ENCODE peak calls at places on chromosomes 3 and 15, in six cellular contexts. V is A673, O is lung, B is mucosa of descending colon, D is HAP-1, K is pancreas. H is an unnamed sample. For H3K4me1, the result is how much of the 10 kb centered on the place peaks cover.

GRCh38 chr3:138114431-138114918 is 933 bp downstream of the DZIP1L start:
- DNase-seq in V (no peak), O (no peak), B (no peak), D (peak), K (no peak), H (no peak)

GRCh38 chr3:177792363-177793030 is 595.2 kb upstream of the TBL1XR1 start:
- DNase-seq in V (peak), O (no peak), B (no peak), D (no peak), K (no peak), H (no peak)

GRCh38 chr3:181629701-181630100 is 82.0 kb upstream of the SOX2 start:
- DNase-seq in V (no peak), O (no peak), B (no peak), D (no peak), K (no peak), H (no peak)

GRCh38 chr15:44157679-44158078 is 37.4 kb downstream of the FRMD5 start:
- DNase-seq in V (peak), O (no peak), B (no peak), D (no peak), K (no peak), H (peak)

GRCh38 chr3:126284258-126284904 is 72.8 kb downstream of the KLF15 start:
- DNase-seq in V (peak), O (no peak), B (no peak), D (no peak), K (no peak), H (no peak)

GRCh38 chr3:115646027-115646690 is 22.8 kb downstream of the GAP43 start:
- DNase-seq in V (no peak), O (no peak), B (no peak), D (no peak), K (no peak), H (no peak)

GRCh38 chr15:77889009-77889806 is 188.3 kb downstream of the TBC1D2B start:
- DNase-seq in V (no peak), O (no peak), B (peak), D (no peak), K (no peak), H (no peak)

GRCh38 chr15:70291696-70292510 is 194.2 kb upstream of the TLE3 start:
- DNase-seq in V (no peak), O (no peak), B (no peak), D (no peak), K (no peak), H (peak)

GRCh38 chr15:64521201-64521600 is 60.8 kb downstream of the ZNF609 start:
- DNase-seq in V (no peak), O (no peak), B (no peak), D (no peak), K (no peak), H (no peak)

GRCh38 chr3:129908417-129908816 is 14.9 kb upstream of the TMCC1 start:
- DNase-seq in V (no peak), O (no peak), B (no peak), D (no peak), K (no peak), H (peak)

GRCh38 chr3:186788482-186789370 is 5.3 kb downstream of the EIF4A2 start:
- DNase-seq in V (no peak), O (no peak), B (no peak), D (no peak), K (no peak), H (no peak)

GRCh38 chr15:98322551-98322950 is 325.8 kb upstream of the IGF1R start:
- DNase-seq in V (peak), O (no peak), B (no peak), D (no peak), K (no peak), H (no peak)

GRCh38 chr3:32391643-32392529 is at the start of gene CMTM7:
- DNase-seq in V (no peak), O (peak), B (peak), D (peak), K (peak), H (peak)

GRCh38 chr15:62641782-62642181 is 400.8 kb upstream of the TPM1 start:
- DNase-seq in V (no peak), O (no peak), B (no peak), D (peak), K (no peak), H (no peak)

GRCh38 chr15:65042776-65043322 is 2.3 kb upstream of the SLC51B start:
- DNase-seq in V (no peak), O (no peak), B (no peak), D (peak), K (no peak), H (peak)

GRCh38 chr15:93349146-93349545 is 260.1 kb upstream of the RGMA start:
- DNase-seq in V (no peak), O (no peak), B (no peak), D (no peak), K (no peak), H (no peak)

GRCh38 chr3:158103131-158103955 is 2.9 kb downstream of the SHOX2 start:
- DNase-seq in V (no peak), O (no peak), B (peak), D (peak), K (peak), H (no peak)

GRCh38 chr3:186742618-186743335 is 25.6 kb downstream of the KNG1 start:
- DNase-seq in V (no peak), O (no peak), B (no peak), D (no peak), K (no peak), H (no peak)

GRCh38 chr3:125353659-125354058 is 21.5 kb downstream of the ZNF148 start:
- DNase-seq in V (no peak), O (no peak), B (no peak), D (no peak), K (no peak), H (no peak)

GRCh38 chr15:40055576-40056293 is 16.8 kb upstream of the SRP14 start:
- DNase-seq in V (no peak), O (no peak), B (peak), D (no peak), K (peak), H (no peak)
- H3K4me1 ChIP-seq in V (under half), O (under half), B (under half), D (under half), K (under half), H (under half)

GRCh38 chr15:46670256-46670655 is 1035.4 kb downstream of the SQOR start:
- DNase-seq in V (no peak), O (no peak), B (no peak), D (no peak), K (no peak), H (no peak)
- H3K4me1 ChIP-seq in V (under half), O (under half), B (under half), D (under half), K (under half), H (under half)

DNA sequence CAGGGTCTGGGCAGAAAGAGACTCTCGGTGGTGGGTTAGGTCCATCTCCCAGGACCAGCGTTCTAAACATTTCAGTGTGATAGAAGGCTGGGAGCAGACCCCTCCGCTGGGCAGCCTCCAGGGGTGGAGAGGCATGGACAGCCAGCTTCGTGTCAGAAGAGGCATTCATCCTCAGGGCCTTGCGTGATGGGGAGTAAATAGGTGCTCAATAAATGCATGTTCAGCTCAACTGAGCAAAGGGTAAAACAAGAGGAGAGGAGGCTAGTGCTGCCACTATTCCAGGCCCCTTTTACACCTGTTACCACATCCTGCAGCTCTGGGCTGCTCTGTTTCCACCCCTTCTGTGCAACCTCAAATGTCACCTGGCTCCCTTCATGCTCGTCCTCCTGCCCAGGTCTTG is 49.0 kb downstream of the SEMA5B start:
- DNase-seq in V (no peak), O (no peak), B (no peak), D (no peak), K (no peak), H (no peak)
- H3K4me1 ChIP-seq in V (under half), O (under half), B (under half), D (under half), K (under half), H (under half)

DNA sequence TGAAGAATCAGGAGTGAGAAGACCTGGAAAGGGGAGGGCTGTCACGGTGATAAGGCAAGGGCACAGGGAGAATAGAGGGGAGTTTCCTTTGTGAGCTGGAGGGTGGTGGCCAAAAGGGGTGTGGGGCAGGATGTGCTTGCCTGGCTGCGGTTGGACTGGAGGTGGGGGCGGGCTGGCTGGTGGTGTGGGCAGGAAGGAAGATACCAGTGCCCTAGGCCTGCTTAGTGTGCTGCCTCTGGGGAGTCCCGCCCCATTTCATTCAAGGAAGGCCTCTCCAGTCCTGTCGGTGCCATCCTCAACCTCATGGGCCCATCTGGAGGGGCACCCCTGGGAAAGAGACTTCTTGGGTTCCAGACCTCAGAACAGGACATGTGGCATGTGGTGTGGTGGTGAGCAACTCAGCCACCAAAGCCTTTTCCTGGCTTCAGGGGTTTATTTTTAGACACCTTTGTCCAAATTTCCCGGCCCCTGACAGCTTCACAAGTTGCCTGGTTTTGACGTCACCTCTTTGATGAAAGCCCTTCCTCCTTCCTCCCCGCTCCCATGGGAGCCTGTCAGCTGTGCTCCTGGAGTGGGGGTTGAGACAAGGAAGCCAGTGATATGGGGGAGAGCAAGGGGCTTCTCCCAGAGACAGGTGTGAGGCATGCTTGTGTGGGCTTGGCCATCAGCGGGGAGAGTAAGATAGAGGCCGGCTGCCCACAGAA is 15.6 kb downstream of the TEX264 start:
- DNase-seq in V (no peak), O (peak), B (peak), D (no peak), K (no peak), H (no peak)
- H3K4me1 ChIP-seq in V (under half), O (under half), B (under half), D (under half), K (under half), H (under half)

GRCh38 chr15:101244039-101244781 is 7.6 kb downstream of the CHSY1 start:
- DNase-seq in V (no peak), O (no peak), B (no peak), D (no peak), K (no peak), H (no peak)
- H3K4me1 ChIP-seq in V (under half), O (under half), B (under half), D (under half), K (under half), H (under half)

GRCh38 chr15:73688455-73688854 is 4.3 kb downstream of the CD276 start:
- DNase-seq in V (no peak), O (no peak), B (no peak), D (no peak), K (peak), H (no peak)

GRCh38 chr15:73685561-73685960 is 1.4 kb downstream of the CD276 start:
- DNase-seq in V (no peak), O (no peak), B (no peak), D (no peak), K (no peak), H (no peak)

GRCh38 chr15:73685981-73686380 is 1.8 kb downstream of the CD276 start:
- DNase-seq in V (no peak), O (no peak), B (no peak), D (no peak), K (no peak), H (no peak)

GRCh38 chr15:73683624-73684536 is at the start of gene CD276:
- DNase-seq in V (peak), O (peak), B (peak), D (peak), K (peak), H (peak)

GRCh38 chr15:73686781-73687256 is 2.6 kb downstream of the CD276 start:
- DNase-seq in V (no peak), O (no peak), B (no peak), D (peak), K (peak), H (no peak)
- H3K4me1 ChIP-seq in V (under half), O (under half), B (under half), D (under half), K (under half), H (under half)

DNA sequence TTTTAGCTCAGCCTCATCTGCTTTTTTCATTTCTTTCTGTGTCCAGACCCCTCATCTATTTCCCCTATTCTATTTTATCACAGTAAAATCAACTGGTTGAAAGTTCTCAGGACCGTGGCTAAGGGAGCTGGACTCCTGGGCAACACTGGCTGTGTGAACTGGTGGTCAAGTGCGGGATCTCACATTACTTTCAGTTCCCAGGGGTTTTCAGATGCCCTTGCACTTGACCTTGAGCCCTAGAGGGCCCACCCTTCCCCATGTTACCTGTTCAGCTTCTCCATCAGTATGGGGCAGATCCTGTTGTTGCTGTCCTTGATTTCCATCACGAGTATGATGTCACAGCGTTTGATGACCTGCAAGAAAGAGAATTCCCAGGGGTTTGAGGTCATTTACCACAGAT is 2.8 kb downstream of the DNASE1L3 start:
- DNase-seq in V (no peak), O (no peak), B (no peak), D (no peak), K (no peak), H (no peak)
- H3K4me1 ChIP-seq in V (under half), O (under half), B (under half), D (under half), K (under half), H (under half)

GRCh38 chr3:172186607-172187006 is 147.2 kb downstream of the FNDC3B start:
- DNase-seq in V (no peak), O (no peak), B (no peak), D (no peak), K (no peak), H (no peak)
- H3K4me1 ChIP-seq in V (under half), O (under half), B (under half), D (under half), K (under half), H (under half)

H was measured in Caco-2.